ENCODE peak calls at places on chromosomes 7 and 10, in eight cellular contexts. G, Z, Y, A, T, N, X and U are unnamed samples.

GRCh38 chr7:23072916-23073315 is 32.7 kb upstream of the KLHL7 start:
- DNase-seq in T (no peak), Z (no peak), N (no peak), X (no peak), G (no peak), Y (no peak), A (no peak), U (no peak)

GRCh38 chr10:91977501-91977900 is 53.9 kb downstream of the BTAF1 start:
- DNase-seq in Z (no peak), G (no peak), X (no peak), A (no peak), N (no peak), T (no peak), Y (no peak), U (no peak)

GRCh38 chr7:142030294-142030693 is 34.6 kb downstream of the MGAM start:
- DNase-seq in Y (peak), Z (no peak), X (peak), T (peak), A (no peak), G (no peak), N (no peak), U (no peak)

GRCh38 chr7:30476401-30477145 is 2.0 kb downstream of the NOD1 start:
- DNase-seq in A (no peak), X (no peak), N (no peak), Z (no peak), T (peak), Y (peak), G (no peak), U (no peak)

GRCh38 chr7:47726047-47726726 is 144.3 kb upstream of the TNS3 start:
- DNase-seq in N (no peak), G (no peak), A (no peak), Y (no peak), Z (no peak), X (no peak), T (no peak), U (no peak)

GRCh38 chr7:42869131-42870020 is 42.5 kb downstream of the C7orf25 start:
- DNase-seq in Z (no peak), T (no peak), X (no peak), A (no peak), Y (no peak), N (peak), G (no peak), U (no peak)

GRCh38 chr10:132891994-132892393 is 50.4 kb downstream of the CFAP46 start:
- DNase-seq in X (no peak), Y (no peak), G (peak), N (peak), A (no peak), T (peak), Z (peak), U (no peak)

GRCh38 chr7:23397241-23397640 is 73.0 kb downstream of the IGF2BP3 start:
- DNase-seq in X (no peak), T (no peak), Y (no peak), N (no peak), G (no peak), A (no peak), Z (no peak), U (no peak)

GRCh38 chr10:96700477-96701099 is 19.7 kb downstream of the PIK3AP1 start:
- DNase-seq in A (peak), Y (no peak), X (no peak), N (no peak), Z (no peak), G (no peak), T (no peak), U (no peak)

GRCh38 chr7:149715476-149715875 is 57.9 kb downstream of the ZNF467 start:
- DNase-seq in Y (no peak), N (no peak), Z (peak), G (no peak), X (no peak), A (no peak), T (no peak), U (no peak)

GRCh38 chr10:95391164-95391563 is 100.4 kb upstream of the PDLIM1 start:
- DNase-seq in N (no peak), G (no peak), X (no peak), A (no peak), Z (no peak), T (no peak), Y (no peak), U (no peak)

GRCh38 chr10:30462513-30462912 is 28.5 kb downstream of the MAP3K8 start:
- DNase-seq in G (no peak), N (no peak), A (no peak), Z (no peak), X (no peak), Y (no peak), T (no peak), U (no peak)

GRCh38 chr7:50214771-50215170 is 89.7 kb upstream of the IKZF1 start:
- DNase-seq in Z (no peak), T (no peak), X (no peak), G (no peak), Y (no peak), N (no peak), A (no peak), U (no peak)

GRCh38 chr7:55028011-55028410 is 9.2 kb downstream of the EGFR start:
- DNase-seq in Z (no peak), T (peak), G (no peak), N (no peak), Y (no peak), A (no peak), X (no peak), U (no peak)

GRCh38 chr10:42934351-42934811 is 142.5 kb upstream of the RET start:
- DNase-seq in A (no peak), G (no peak), Y (no peak), T (no peak), X (no peak), N (no peak), Z (no peak), U (no peak)

GRCh38 chr7:91164948-91165845 is 99.0 kb upstream of the FZD1 start:
- DNase-seq in N (no peak), Y (peak), A (no peak), G (no peak), T (peak), X (peak), Z (no peak), U (no peak)

GRCh38 chr7:23915196-23915595 is 205.2 kb downstream of the STK31 start:
- DNase-seq in A (no peak), Z (no peak), N (no peak), G (no peak), T (no peak), Y (no peak), X (no peak), U (no peak)

GRCh38 chr10:30284860-30285594 is 64.1 kb downstream of the MTPAP start:
- DNase-seq in G (no peak), A (no peak), Y (no peak), X (peak), T (peak), Z (no peak), N (peak), U (no peak)

GRCh38 chr7:137771679-137772078 is 75.1 kb downstream of the DGKI start:
- DNase-seq in A (no peak), T (peak), X (no peak), N (no peak), G (no peak), Y (no peak), Z (no peak), U (no peak)

GRCh38 chr10:132563485-132564248 is 26.1 kb downstream of the INPP5A start:
- DNase-seq in G (peak), Y (no peak), Z (no peak), N (no peak), T (peak), X (no peak), A (no peak), U (peak)

GRCh38 chr10:49323171-49323895 is 24.4 kb downstream of the C10orf71 start:
- DNase-seq in X (no peak), T (no peak), Y (no peak), A (peak), N (no peak), Z (no peak), G (peak), U (no peak)

GRCh38 chr7:72785166-72785955 is 42.6 kb downstream of the TYW1B start:
- DNase-seq in Z (no peak), X (no peak), G (no peak), A (no peak), N (no peak), Y (no peak), T (peak), U (no peak)

GRCh38 chr7:16421333-16422099 is at the start of gene CRPPA:
- DNase-seq in X (peak), Z (peak), N (peak), G (peak), T (peak), A (peak), Y (peak), U (peak)

GRCh38 chr7:69803699-69804516 is 205.6 kb downstream of the AUTS2 start:
- DNase-seq in N (no peak), Y (no peak), G (no peak), A (no peak), X (no peak), T (no peak), Z (no peak), U (no peak)

GRCh38 chr7:133859191-133859590 is 267.9 kb upstream of the LRGUK start:
- DNase-seq in Z (no peak), A (no peak), Y (no peak), G (no peak), T (no peak), N (no peak), X (no peak), U (no peak)

GRCh38 chr7:98617051-98617959 is at the start of gene NPTX2:
- DNase-seq in Z (peak), A (peak), Y (no peak), G (no peak), N (peak), T (no peak), X (peak), U (peak)

GRCh38 chr10:79444243-79445119 is 943 bp downstream of the ZCCHC24 start:
- DNase-seq in G (peak), T (peak), N (peak), X (peak), Z (peak), A (peak), Y (peak), U (peak)

GRCh38 chr7:74424291-74424880 is 29.3 kb upstream of the GTF2IRD1 start:
- DNase-seq in Y (no peak), A (no peak), Z (no peak), T (no peak), G (no peak), X (no peak), N (no peak), U (no peak)

GRCh38 chr10:102324061-102324460 is 71.4 kb upstream of the NFKB2 start:
- DNase-seq in X (peak), N (no peak), Y (no peak), T (no peak), G (no peak), A (no peak), Z (no peak), U (no peak)

GRCh38 chr7:74023037-74023436 is 4.9 kb upstream of the ELN start:
- DNase-seq in N (peak), T (peak), A (peak), Y (peak), G (peak), Z (no peak), X (peak), U (peak)

GRCh38 chr7:37480026-37480425 is 31.4 kb upstream of the ELMO1 start:
- DNase-seq in X (no peak), Z (no peak), Y (no peak), A (no peak), G (no peak), N (no peak), T (no peak), U (no peak)

GRCh38 chr7:151008143-151008510 is 16.2 kb downstream of the ATG9B start:
- DNase-seq in T (peak), Y (peak), G (peak), X (no peak), A (no peak), Z (no peak), N (no peak), U (no peak)

DNA sequence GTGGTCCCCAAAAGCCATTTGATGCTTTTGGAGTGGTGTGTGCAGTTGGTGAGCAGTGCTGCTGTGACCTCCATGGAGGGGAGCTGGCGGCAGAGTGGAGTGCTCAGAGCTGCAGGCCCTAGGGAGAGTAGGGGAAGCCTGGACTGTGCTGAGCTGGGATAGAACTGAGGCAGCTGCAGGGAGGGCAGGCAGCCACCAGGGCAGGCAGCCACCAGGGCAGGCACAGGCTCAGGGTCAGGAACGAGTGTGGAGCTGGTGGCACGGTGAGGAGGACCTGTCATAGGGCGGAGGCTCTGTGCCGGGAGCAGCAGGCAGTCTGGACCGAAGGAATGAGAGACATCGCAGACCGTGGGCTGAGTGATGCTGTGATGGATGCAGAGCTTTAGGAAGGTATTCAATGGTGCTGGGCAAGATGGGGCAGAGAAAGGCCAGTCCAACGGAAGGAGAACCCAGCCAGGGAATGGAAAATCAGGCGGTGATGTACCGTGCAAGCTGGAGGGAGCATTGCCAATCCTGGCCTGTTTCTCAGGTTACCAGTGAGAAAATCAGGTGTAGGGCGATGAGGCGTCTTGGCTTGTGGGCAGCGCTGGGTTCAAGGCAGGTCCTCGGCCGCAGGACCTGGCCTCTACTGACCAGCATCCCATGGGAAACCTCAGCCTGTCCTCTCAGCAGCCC is 152.6 kb downstream of the CAMK1D start:
- DNase-seq in T (no peak), N (peak), A (peak), G (no peak), Z (peak), X (no peak), Y (no peak), U (peak)
- TF ChIP-seq CTCF in T (no peak), N (no peak), A (peak), G (no peak), Z (no peak), X (no peak), Y (no peak), U (peak)

GRCh38 chr10:70699063-70699658 is 26.9 kb downstream of the ADAMTS14 start:
- DNase-seq in A (no peak), N (no peak), T (no peak), G (no peak), Y (no peak), X (no peak), Z (no peak), U (no peak)
- TF ChIP-seq CTCF in A (no peak), N (no peak), T (no peak), G (no peak), Y (no peak), X (no peak), Z (no peak), U (no peak)

GRCh38 chr7:144454256-144455039 is 51.0 kb upstream of the NOBOX start:
- DNase-seq in Y (no peak), Z (no peak), X (no peak), N (no peak), G (no peak), A (no peak), T (peak), U (no peak)
- TF ChIP-seq CTCF in Y (peak), Z (peak), X (peak), N (peak), G (no peak), A (peak), T (peak), U (peak)

GRCh38 chr10:420154-421121 is 269.0 kb downstream of the DIP2C start:
- DNase-seq in Y (no peak), T (peak), X (no peak), N (no peak), G (no peak), A (no peak), Z (no peak), U (peak)

GRCh38 chr10:413662-414071 is 275.8 kb downstream of the DIP2C start:
- DNase-seq in G (no peak), N (no peak), Y (no peak), A (no peak), X (no peak), Z (no peak), T (no peak), U (no peak)

GRCh38 chr10:412109-412508 is 276.9 kb downstream of the ZMYND11 start:
- DNase-seq in A (no peak), Y (no peak), X (no peak), N (no peak), Z (no peak), T (peak), G (no peak), U (no peak)

GRCh38 chr10:418894-419293 is 270.6 kb downstream of the DIP2C start:
- DNase-seq in X (no peak), T (no peak), Y (no peak), G (no peak), N (no peak), A (no peak), Z (no peak), U (no peak)

DNA sequence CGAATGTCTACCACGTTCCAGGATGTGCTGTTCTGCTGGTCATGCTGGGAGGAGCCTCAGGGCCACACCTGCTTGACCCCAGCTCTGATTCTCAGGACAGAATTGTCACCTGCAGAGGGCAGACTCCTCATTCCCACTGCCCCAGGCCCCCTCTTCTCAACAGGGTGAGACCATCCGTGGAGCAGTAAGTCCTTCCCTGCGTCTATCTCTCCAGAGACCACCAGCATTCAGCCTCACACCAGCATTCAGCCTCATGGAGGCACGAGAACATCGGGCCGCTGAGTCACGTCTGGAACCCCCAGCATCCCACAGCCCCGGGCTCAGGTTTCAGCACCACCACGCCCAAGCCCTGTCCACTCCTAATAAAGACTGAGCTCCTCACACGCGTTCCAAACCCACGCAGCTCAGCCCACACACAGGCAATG is 273.4 kb downstream of the DIP2C start:
- DNase-seq in Y (no peak), Z (no peak), T (peak), A (no peak), G (no peak), X (no peak), N (no peak), U (no peak)
- TF ChIP-seq CTCF in Y (no peak), Z (no peak), T (no peak), A (no peak), G (no peak), X (no peak), N (no peak), U (no peak)

GRCh38 chr10:60044221-60044620 is 137.9 kb upstream of the CCDC6 start:
- DNase-seq in Y (no peak), G (no peak), Z (no peak), N (no peak), X (no peak), T (peak), A (no peak), U (no peak)

GRCh38 chr10:60042959-60043358 is 136.6 kb upstream of the CCDC6 start:
- DNase-seq in X (no peak), T (no peak), Z (no peak), G (no peak), Y (no peak), A (no peak), N (no peak), U (no peak)

GRCh38 chr10:60042262-60042661 is 135.9 kb upstream of the CCDC6 start:
- DNase-seq in X (no peak), N (no peak), Z (no peak), T (no peak), Y (no peak), G (no peak), A (no peak), U (no peak)

GRCh38 chr10:60043561-60043960 is 137.2 kb upstream of the CCDC6 start:
- DNase-seq in Y (no peak), Z (no peak), A (no peak), X (no peak), T (no peak), N (no peak), G (no peak), U (no peak)

GRCh38 chr10:60048146-60048545 is 141.8 kb upstream of the CCDC6 start:
- DNase-seq in Z (no peak), G (no peak), Y (peak), T (peak), A (no peak), N (peak), X (peak), U (no peak)
- TF ChIP-seq CTCF in Z (peak), G (no peak), Y (peak), T (peak), A (peak), N (peak), X (peak), U (no peak)

GRCh38 chr10:129968937-129969527 is 5.0 kb upstream of the EBF3 start:
- DNase-seq in X (no peak), Y (no peak), T (peak), Z (no peak), A (no peak), N (peak), G (peak), U (peak)
- TF ChIP-seq CTCF in X (no peak), Y (no peak), T (peak), Z (peak), A (peak), N (peak), G (no peak), U (peak)